ENCODE peak calls at places on chromosomes 1 and 21, in five cellular contexts. P is GM12891, W is sigmoid colon, M is prostate gland, S is tibial nerve. Y is an unnamed sample.

GRCh38 chr1:204177133-204177532 is 11.0 kb upstream of the REN start:
- DNase-seq in M (no peak), W (no peak), S (no peak), P (no peak), Y (no peak)

GRCh38 chr1:2470290-2471158 is 5.6 kb upstream of the PLCH2 start:
- DNase-seq in S (no peak), M (no peak), P (no peak), W (no peak), Y (no peak)

GRCh38 chr1:212514056-212514614 is 81.4 kb downstream of the NENF start:
- DNase-seq in P (no peak), S (no peak), W (peak), M (no peak), Y (no peak)

GRCh38 chr1:67843335-67843734 is 10.1 kb upstream of the GNG12 start:
- DNase-seq in W (no peak), M (no peak), P (no peak), S (no peak), Y (no peak)

GRCh38 chr1:15288173-15288926 is 41.3 kb downstream of the FHAD1 start:
- DNase-seq in P (no peak), M (no peak), W (no peak), S (no peak), Y (no peak)

GRCh38 chr1:2108213-2108876 is 58.1 kb downstream of the PRKCZ start:
- DNase-seq in M (no peak), P (no peak), S (no peak), W (no peak), Y (no peak)

GRCh38 chr1:41670558-41670957 is 186.1 kb upstream of the EDN2 start:
- DNase-seq in M (no peak), S (no peak), P (no peak), W (no peak), Y (no peak)

GRCh38 chr1:116820362-116820761 is 66.1 kb downstream of the CD2 start:
- DNase-seq in W (no peak), M (no peak), P (no peak), S (no peak), Y (no peak)

GRCh38 chr1:3433596-3434320 is 20.7 kb upstream of the ARHGEF16 start:
- DNase-seq in W (no peak), P (no peak), S (no peak), M (no peak), Y (no peak)

GRCh38 chr1:207672525-207673130 is 27.7 kb downstream of the CR1L start:
- DNase-seq in P (peak), S (no peak), W (no peak), M (peak), Y (no peak)

GRCh38 chr1:181119076-181119989 is 30.8 kb downstream of the IER5 start:
- DNase-seq in P (no peak), W (no peak), M (peak), S (no peak), Y (no peak)

GRCh38 chr1:20430355-20431290 is 55.4 kb downstream of the CAMK2N1 start:
- DNase-seq in M (no peak), P (peak), S (no peak), W (no peak), Y (no peak)

GRCh38 chr21:33769057-33769456 is 126.8 kb downstream of the ITSN1 start:
- DNase-seq in M (no peak), S (no peak), P (no peak), W (no peak), Y (no peak)

GRCh38 chr1:147712605-147713004 is 42.3 kb upstream of the ACP6 start:
- DNase-seq in W (no peak), S (no peak), P (no peak), M (no peak), Y (no peak)

DNA sequence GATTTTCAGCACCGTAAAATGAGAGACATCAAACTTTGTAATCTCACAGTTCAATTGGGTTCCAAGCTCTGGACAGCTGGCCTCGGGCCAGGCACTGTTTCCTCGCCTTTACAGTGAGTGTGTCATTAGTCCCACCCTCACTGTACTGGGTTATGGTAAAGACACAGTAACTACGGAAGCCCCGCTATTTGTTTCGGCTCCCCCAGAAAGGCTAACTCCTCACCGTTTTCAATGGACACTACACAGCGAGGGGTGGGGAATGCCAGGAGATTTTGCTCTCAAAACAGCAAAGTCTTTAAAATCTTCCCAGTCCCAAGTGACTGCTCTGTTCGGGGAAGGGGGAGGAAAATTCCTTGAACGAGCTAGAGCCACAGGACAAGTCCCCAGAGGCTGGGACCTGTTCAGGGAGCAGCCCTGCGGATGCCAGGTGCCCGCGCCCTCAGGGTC is 757 bp upstream of the SPSB1 start:
- DNase-seq in M (peak), P (no peak), S (peak), W (peak), Y (no peak)
- TF ChIP-seq POLR2A in M (no peak), P (no peak), S (no peak), W (no peak), Y (no peak)

GRCh38 chr1:93148001-93148400 is 32.2 kb downstream of the TMED5 start:
- DNase-seq in S (no peak), P (no peak), M (no peak), W (no peak), Y (no peak)
- TF ChIP-seq POLR2A in S (no peak), P (no peak), M (no peak), W (no peak), Y (no peak)

GRCh38 chr1:201290551-201290950 is 7.2 kb downstream of the PKP1 start:
- DNase-seq in M (no peak), S (no peak), P (no peak), W (peak), Y (peak)

GRCh38 chr1:201285846-201286245 is 2.5 kb downstream of the PKP1 start:
- DNase-seq in P (no peak), S (no peak), M (no peak), W (peak), Y (peak)

GRCh38 chr1:201288765-201289164 is 5.5 kb downstream of the PKP1 start:
- DNase-seq in S (no peak), P (no peak), W (peak), M (no peak), Y (peak)

GRCh38 chr1:201286445-201286844 is 3.1 kb downstream of the PKP1 start:
- DNase-seq in P (no peak), S (no peak), M (no peak), W (peak), Y (peak)

DNA sequence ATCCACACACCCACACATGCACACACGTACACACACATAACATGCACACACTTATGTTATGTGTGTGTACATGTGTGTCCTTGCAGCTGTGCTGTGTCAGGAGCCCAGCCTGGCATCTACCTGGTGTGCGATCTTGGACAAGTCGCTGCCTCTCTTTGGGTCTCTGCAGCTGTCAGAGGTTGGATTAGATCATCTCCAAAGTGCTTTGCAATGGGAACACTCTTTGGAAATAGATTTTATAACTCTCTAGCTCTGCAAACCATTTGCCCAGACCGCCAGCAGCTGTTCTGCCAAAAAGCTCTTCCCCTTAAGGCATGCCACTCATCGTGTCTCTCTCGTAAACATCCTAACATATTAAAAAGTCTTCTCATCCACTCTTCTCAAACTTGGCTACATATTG is 4.7 kb downstream of the PKP1 start:
- DNase-seq in S (no peak), W (peak), P (no peak), M (no peak), Y (peak)
- TF ChIP-seq POLR2A in S (no peak), W (no peak), P (no peak), M (no peak), Y (no peak)

GRCh38 chr1:66350001-66350547 is 183.9 kb upstream of the SGIP1 start:
- DNase-seq in P (no peak), S (peak), W (no peak), M (peak), Y (peak)
- TF ChIP-seq POLR2A in P (peak), S (no peak), W (no peak), M (no peak), Y (no peak)

GRCh38 chr1:25821112-25821476 is 1.3 kb downstream of the MTFR1L start:
- DNase-seq in S (no peak), P (no peak), M (no peak), W (no peak), Y (peak)
- TF ChIP-seq POLR2A in S (no peak), P (no peak), M (no peak), W (no peak), Y (no peak)

GRCh38 chr1:109493805-109494539 is at the start of gene CYB561D1:
- DNase-seq in W (peak), P (peak), M (peak), S (peak), Y (peak)
- TF ChIP-seq POLR2A in W (no peak), P (peak), M (peak), S (peak), Y (no peak)

GRCh38 chr1:93876284-93876683 is 2.7 kb downstream of the DNTTIP2 start:
- DNase-seq in S (no peak), M (no peak), P (no peak), W (no peak), Y (no peak)
- TF ChIP-seq POLR2A in S (no peak), M (no peak), P (no peak), W (no peak), Y (no peak)

DNA sequence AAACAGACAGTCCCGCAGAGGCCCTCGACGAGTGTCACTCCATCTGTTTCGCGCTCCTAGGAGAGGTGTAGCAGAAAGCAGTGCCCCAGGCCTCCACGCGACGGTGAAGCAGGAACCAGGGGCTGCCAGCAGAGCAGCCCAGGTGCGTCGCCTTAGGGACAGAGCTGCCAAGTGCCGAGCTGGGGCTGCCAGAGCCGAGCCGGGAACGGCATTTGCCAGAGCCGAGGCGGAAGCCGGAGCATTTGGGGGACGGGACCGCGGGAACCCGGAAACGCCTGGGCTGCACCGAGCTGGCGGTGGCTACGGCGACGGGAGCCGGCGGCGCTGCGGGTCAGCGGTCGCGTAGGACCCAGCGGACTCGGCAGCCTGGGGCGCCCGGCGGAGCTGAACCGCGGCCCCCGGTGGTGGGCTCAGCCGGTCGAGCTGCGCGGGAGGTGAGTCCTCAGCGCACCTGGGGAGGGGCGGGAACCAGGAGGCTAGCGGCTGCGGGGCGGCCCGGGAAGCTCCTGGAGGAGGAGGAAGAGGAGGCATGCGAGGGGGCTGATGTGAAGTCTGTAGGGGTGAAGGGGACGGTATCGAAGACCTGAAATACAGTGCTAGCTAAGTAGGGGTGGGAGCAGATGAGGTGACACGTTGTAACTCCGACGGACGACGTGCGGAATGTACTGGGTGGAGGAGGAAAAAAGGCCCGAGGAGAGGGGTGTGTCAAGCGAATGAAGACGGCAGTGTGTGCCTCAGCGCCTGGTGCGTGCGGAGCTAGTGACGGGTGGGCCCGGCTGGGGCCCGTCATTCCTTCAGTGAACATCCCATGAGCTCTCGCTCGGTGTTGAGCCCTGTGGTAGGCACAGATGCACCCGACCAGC is at the start of gene SLC35A3:
- DNase-seq in M (peak), W (peak), S (peak), P (peak), Y (peak)
- TF ChIP-seq POLR2A in M (peak), W (peak), S (no peak), P (peak), Y (no peak)

Y was measured in spleen.